ENCODE peak calls at places on chromosome 21, in seven cellular contexts. W is CD8-positive, alpha-beta T cell; L is A549; B is pancreas; M is mucosa of descending colon; I is astrocyte of the spinal cord; U is breast epithelium. E is an unnamed sample.

GRCh38 chr21:33691945-33692594 is 49.8 kb downstream of the ITSN1 start:
- DNase-seq in L (no peak), W (no peak), U (no peak), M (no peak), I (no peak), B (no peak), E (no peak)

GRCh38 chr21:39094087-39094785 is 89.0 kb downstream of the PSMG1 start:
- DNase-seq in M (no peak), B (no peak), L (no peak), U (no peak), W (no peak), I (no peak), E (no peak)

GRCh38 chr21:25709684-25710265 is 24.9 kb downstream of the ATP5PF start:
- DNase-seq in L (no peak), W (no peak), I (no peak), U (no peak), B (no peak), M (no peak), E (no peak)

GRCh38 chr21:21175798-21176334 is 177.7 kb downstream of the NCAM2 start:
- DNase-seq in W (no peak), L (no peak), M (no peak), U (no peak), B (no peak), I (peak; percentile 27), E (no peak)

GRCh38 chr21:20720623-20721022 is 277.6 kb upstream of the NCAM2 start:
- DNase-seq in U (no peak), I (peak; percentile 81), B (no peak), M (no peak), W (no peak), L (no peak), E (no peak)

GRCh38 chr21:32940079-32941014 is 85.4 kb upstream of the OLIG2 start:
- DNase-seq in B (peak; percentile 24), U (no peak), M (no peak), W (peak; percentile 24), I (peak; percentile 35), L (peak; percentile 7), E (peak; percentile 50)

GRCh38 chr21:45768011-45768740 is 124.7 kb downstream of the PCBP3 start:
- DNase-seq in B (no peak), W (no peak), I (peak; percentile 65), U (no peak), M (no peak), L (no peak), E (no peak)

GRCh38 chr21:20272791-20273362 is 725.3 kb upstream of the NCAM2 start:
- DNase-seq in B (no peak), U (no peak), L (no peak), W (no peak), M (no peak), I (no peak), E (no peak)

GRCh38 chr21:38833122-38833521 is 27.4 kb downstream of the ETS2 start:
- DNase-seq in L (no peak), U (no peak), W (no peak), B (no peak), M (no peak), I (no peak), E (no peak)

GRCh38 chr21:17513214-17514123 is 626 bp downstream of the CXADR start:
- DNase-seq in W (no peak), U (no peak), M (peak; percentile 72), I (peak; percentile 55), B (peak; percentile 51), L (no peak), E (peak; percentile 37)

DNA sequence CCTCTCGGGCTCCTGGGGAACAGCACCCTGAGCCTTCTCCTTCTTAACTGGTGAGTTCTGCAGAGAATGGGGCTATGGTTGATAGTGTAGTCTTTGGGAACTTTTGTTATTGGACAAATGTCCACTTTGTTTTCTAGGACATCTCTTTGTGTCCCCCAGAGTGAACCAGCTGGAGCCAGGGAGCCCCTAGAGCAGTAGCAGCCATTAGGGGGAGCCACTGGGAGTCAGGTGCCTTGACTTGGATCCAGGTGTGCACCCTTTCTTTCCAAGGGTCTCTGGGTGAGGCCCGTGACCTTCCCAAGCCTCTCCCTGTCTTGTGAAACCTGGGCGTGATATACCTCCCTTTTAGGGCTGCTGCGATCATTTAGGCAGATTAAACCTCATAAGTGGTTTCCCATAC is 36.9 kb downstream of the ABCG1 start:
- DNase-seq in B (no peak), U (no peak), I (no peak), W (no peak), L (no peak), M (no peak), E (no peak)
- TF ChIP-seq CTCF in B (no peak), U (no peak), I (peak; percentile 13), W (no peak), L (no peak), M (no peak), E (peak; percentile 11)

GRCh38 chr21:44462834-44463200 is 7.5 kb downstream of the LRRC3 start:
- DNase-seq in B (no peak), I (no peak), L (no peak), W (no peak), U (no peak), M (no peak), E (no peak)

GRCh38 chr21:44462090-44462833 is 7.0 kb downstream of the LRRC3 start:
- DNase-seq in U (no peak), L (no peak), I (no peak), W (no peak), M (no peak), B (no peak), E (no peak)

GRCh38 chr21:44460441-44460755 is 5.1 kb downstream of the LRRC3 start:
- DNase-seq in I (no peak), L (no peak), B (no peak), U (no peak), M (no peak), W (no peak), E (no peak)

GRCh38 chr21:44461005-44461404 is 5.7 kb downstream of the LRRC3 start:
- DNase-seq in B (no peak), I (no peak), L (no peak), M (no peak), U (no peak), W (no peak), E (no peak)

DNA sequence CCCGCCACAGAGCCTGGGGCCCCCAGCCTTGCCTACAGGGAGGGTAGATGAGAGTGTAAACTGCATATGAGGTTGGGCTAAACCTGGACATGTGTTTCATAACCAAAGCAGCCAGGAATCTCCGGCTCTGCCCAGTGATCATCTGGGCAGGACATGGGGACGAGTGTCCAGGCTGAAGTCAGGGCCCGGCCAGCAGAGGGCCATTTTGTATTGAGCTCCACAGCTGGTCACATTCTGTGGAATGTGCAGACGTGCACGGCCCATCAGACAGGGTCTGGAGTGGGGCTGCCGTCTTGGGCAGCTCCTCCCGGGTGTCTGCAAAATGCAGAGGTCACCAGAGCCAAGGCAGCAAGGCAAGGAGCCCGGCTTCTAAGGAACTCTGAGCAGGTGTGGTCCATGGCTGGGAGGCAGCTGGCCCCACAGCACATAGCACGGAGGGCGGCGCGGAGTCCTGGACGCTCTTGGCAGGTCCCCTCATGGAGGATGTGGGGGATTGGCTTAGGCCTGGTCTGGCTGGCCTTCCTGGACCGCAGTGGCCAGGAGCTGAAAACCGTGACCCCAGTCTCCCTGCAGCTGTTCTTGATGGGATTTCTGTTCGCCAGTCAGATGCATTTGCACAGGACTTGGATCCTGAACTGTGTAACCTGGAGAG is 6.3 kb downstream of the LRRC3 start:
- DNase-seq in L (no peak), I (no peak), B (no peak), M (peak; percentile 25), W (no peak), U (no peak), E (no peak)
- TF ChIP-seq CTCF in L (no peak), I (no peak), B (no peak), M (no peak), W (no peak), U (no peak), E (no peak)

GRCh38 chr21:28793043-28793442 is 199.6 kb downstream of the LTN1 start:
- DNase-seq in U (no peak), I (peak; percentile 33), L (no peak), W (no peak), B (no peak), M (no peak), E (no peak)
- TF ChIP-seq CTCF in U (no peak), I (peak; percentile 42), L (no peak), W (no peak), B (no peak), M (no peak), E (no peak)

GRCh38 chr21:27477321-27477720 is 510.4 kb upstream of the ADAMTS5 start:
- DNase-seq in W (no peak), B (no peak), I (no peak), L (no peak), U (no peak), M (no peak), E (no peak)

GRCh38 chr21:27475363-27475955 is 508.6 kb upstream of the ADAMTS5 start:
- DNase-seq in B (no peak), M (no peak), U (no peak), W (no peak), I (no peak), L (no peak), E (no peak)

GRCh38 chr21:27480841-27481261 is 514.0 kb upstream of the ADAMTS5 start:
- DNase-seq in I (peak; percentile 48), W (no peak), B (no peak), U (peak; percentile 32), M (no peak), L (no peak), E (no peak)

GRCh38 chr21:27476696-27477095 is 509.8 kb upstream of the ADAMTS5 start:
- DNase-seq in W (no peak), I (peak; percentile 59), U (no peak), B (no peak), L (no peak), M (no peak), E (no peak)
- TF ChIP-seq CTCF in W (no peak), I (peak; percentile 65), U (peak; percentile 12), B (no peak), L (no peak), M (no peak), E (no peak)

GRCh38 chr21:43917515-43918384 is 52.7 kb downstream of the AGPAT3 start:
- DNase-seq in I (no peak), L (no peak), M (peak; percentile 49), B (no peak), W (no peak), U (no peak), E (no peak)
- TF ChIP-seq CTCF in I (no peak), L (no peak), M (no peak), B (no peak), W (no peak), U (no peak), E (peak; percentile 46)

GRCh38 chr21:41680444-41681335 is 86.2 kb downstream of the RIPK4 start:
- DNase-seq in B (no peak), U (no peak), M (no peak), I (no peak), L (no peak), W (no peak), E (no peak)

GRCh38 chr21:41678944-41679343 is 87.9 kb downstream of the RIPK4 start:
- DNase-seq in I (peak; percentile 96), U (peak; percentile 98), W (no peak), M (peak; percentile 92), B (peak; percentile 99), L (peak; percentile 90), E (no peak)

GRCh38 chr21:41677671-41678015 is 89.2 kb downstream of the RIPK4 start:
- DNase-seq in U (no peak), M (no peak), L (no peak), W (no peak), I (no peak), B (peak; percentile 58), E (no peak)

GRCh38 chr21:41676198-41676597 is 90.7 kb downstream of the RIPK4 start:
- DNase-seq in L (no peak), M (no peak), W (no peak), U (no peak), B (no peak), I (no peak), E (no peak)

GRCh38 chr21:41678016-41678935 is 88.6 kb downstream of the RIPK4 start:
- DNase-seq in W (no peak), M (peak; percentile 70), I (peak; percentile 59), B (peak; percentile 88), U (peak; percentile 94), L (peak; percentile 61), E (no peak)
- TF ChIP-seq CTCF in W (no peak), M (no peak), I (no peak), B (no peak), U (peak; percentile 6), L (no peak), E (no peak)

E was measured in GM13977.